ENCODE peak calls at places on chromosome 2, in seven cellular contexts. B, A, Y, S, K, D and T are unnamed samples. For H3K9me3, the result is how much of the 10 kb centered on the place peaks cover.

GRCh38 chr2:54348672-54349071 is 92.6 kb upstream of the TSPYL6 start:
- DNase-seq in B (peak), A (no peak), Y (peak), S (no peak), K (peak), D (no peak), T (no peak)

GRCh38 chr2:207617011-207617671 is 8.1 kb downstream of the METTL21A start:
- DNase-seq in B (no peak), A (no peak), Y (no peak), S (peak), K (peak), D (no peak), T (no peak)

GRCh38 chr2:188306271-188306670 is 14.6 kb downstream of the GULP1 start:
- DNase-seq in B (no peak), A (no peak), Y (no peak), S (no peak), K (no peak), D (no peak), T (no peak)

GRCh38 chr2:38722271-38723115 is 28.7 kb downstream of the SRSF7 start:
- DNase-seq in B (peak), A (no peak), Y (no peak), S (no peak), K (no peak), D (peak), T (no peak)

GRCh38 chr2:205692095-205692494 is 9.8 kb downstream of the NRP2 start:
- DNase-seq in B (no peak), A (no peak), Y (no peak), S (no peak), K (peak), D (no peak), T (no peak)

GRCh38 chr2:184692137-184692734 is 93.9 kb downstream of the ZNF804A start:
- DNase-seq in B (no peak), A (no peak), Y (no peak), S (no peak), K (peak), D (peak), T (no peak)

GRCh38 chr2:191711621-191712020 is 33.7 kb downstream of the NABP1 start:
- DNase-seq in B (no peak), A (no peak), Y (no peak), S (no peak), K (no peak), D (no peak), T (no peak)

GRCh38 chr2:33373986-33374385 is 102.5 kb upstream of the RASGRP3 start:
- DNase-seq in B (no peak), A (no peak), Y (no peak), S (no peak), K (peak), D (no peak), T (no peak)

GRCh38 chr2:117832905-117833613 is 18.6 kb downstream of the DDX18 start:
- DNase-seq in B (peak), A (no peak), Y (no peak), S (no peak), K (peak), D (no peak), T (no peak)

GRCh38 chr2:237297421-237298155 is 116.4 kb downstream of the COL6A3 start:
- DNase-seq in B (no peak), A (no peak), Y (no peak), S (no peak), K (peak), D (no peak), T (no peak)

GRCh38 chr2:173077506-173078177 is 2.0 kb downstream of the MAP3K20 start:
- DNase-seq in B (peak), A (no peak), Y (no peak), S (no peak), K (peak), D (no peak), T (no peak)

GRCh38 chr2:202115385-202116060 is 42.5 kb downstream of the KIAA2012 start:
- DNase-seq in B (no peak), A (no peak), Y (no peak), S (peak), K (peak), D (no peak), T (no peak)

GRCh38 chr2:11406492-11407381 is 59.2 kb downstream of the E2F6 start:
- DNase-seq in B (no peak), A (no peak), Y (no peak), S (peak), K (peak), D (no peak), T (no peak)

GRCh38 chr2:64594563-64594989 is 59.1 kb downstream of the SERTAD2 start:
- DNase-seq in B (no peak), A (no peak), Y (no peak), S (no peak), K (peak), D (no peak), T (no peak)

GRCh38 chr2:141015339-141016047 is 1115.3 kb downstream of the LRP1B start:
- DNase-seq in B (peak), A (no peak), Y (peak), S (no peak), K (peak), D (no peak), T (no peak)

GRCh38 chr2:80326214-80326613 is 21.7 kb upstream of the LRRTM1 start:
- DNase-seq in B (peak), A (no peak), Y (no peak), S (no peak), K (peak), D (peak), T (no peak)

GRCh38 chr2:173354073-173354600 is 535 bp upstream of the CDCA7 start:
- DNase-seq in B (no peak), A (no peak), Y (no peak), S (no peak), K (no peak), D (peak), T (no peak)

GRCh38 chr2:120066708-120067547 is 54.1 kb downstream of the EPB41L5 start:
- DNase-seq in B (peak), A (peak), Y (no peak), S (no peak), K (peak), D (no peak), T (no peak)

GRCh38 chr2:128732976-128733431 is 414.3 kb upstream of the HS6ST1 start:
- DNase-seq in B (no peak), A (no peak), Y (no peak), S (peak), K (peak), D (no peak), T (peak)

DNA sequence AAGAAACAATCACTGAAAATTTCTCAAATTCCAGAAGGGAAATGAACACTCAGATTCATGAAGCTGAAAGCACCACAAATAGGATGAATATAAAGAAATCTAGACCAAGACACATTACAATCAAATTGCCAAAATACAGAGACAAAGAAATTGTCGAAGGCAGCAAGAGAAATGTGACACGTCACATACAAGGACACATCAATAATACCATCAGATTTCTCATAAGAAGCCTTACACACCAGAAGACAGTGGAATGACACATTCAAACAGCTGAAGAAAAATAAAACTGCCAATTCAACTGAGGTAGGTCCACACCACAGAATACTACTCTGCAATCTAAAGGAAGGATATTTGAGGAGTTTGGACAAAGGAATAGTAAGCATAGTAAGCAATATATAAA is 27.4 kb downstream of the SRD5A2 start:
- DNase-seq in B (no peak), A (no peak), Y (no peak), S (no peak), K (no peak), D (no peak), T (no peak)
- H3K9me3 ChIP-seq in B (under half), A (under half), Y (under half), S (under half), K (under half), D (under half), T (under half)

GRCh38 chr2:4951368-4951767 is 740.8 kb upstream of the SOX11 start:
- DNase-seq in B (no peak), A (no peak), Y (no peak), S (no peak), K (no peak), D (no peak), T (no peak)
- H3K9me3 ChIP-seq in B (under half), A (under half), Y (under half), S (under half), K (under half), D (under half), T (under half)

GRCh38 chr2:190136259-190136658 is 73.7 kb upstream of the MSTN start:
- DNase-seq in B (no peak), A (no peak), Y (no peak), S (no peak), K (no peak), D (no peak), T (no peak)
- H3K9me3 ChIP-seq in B (under half), A (under half), Y (under half), S (under half), K (under half), D (under half), T (under half)

DNA sequence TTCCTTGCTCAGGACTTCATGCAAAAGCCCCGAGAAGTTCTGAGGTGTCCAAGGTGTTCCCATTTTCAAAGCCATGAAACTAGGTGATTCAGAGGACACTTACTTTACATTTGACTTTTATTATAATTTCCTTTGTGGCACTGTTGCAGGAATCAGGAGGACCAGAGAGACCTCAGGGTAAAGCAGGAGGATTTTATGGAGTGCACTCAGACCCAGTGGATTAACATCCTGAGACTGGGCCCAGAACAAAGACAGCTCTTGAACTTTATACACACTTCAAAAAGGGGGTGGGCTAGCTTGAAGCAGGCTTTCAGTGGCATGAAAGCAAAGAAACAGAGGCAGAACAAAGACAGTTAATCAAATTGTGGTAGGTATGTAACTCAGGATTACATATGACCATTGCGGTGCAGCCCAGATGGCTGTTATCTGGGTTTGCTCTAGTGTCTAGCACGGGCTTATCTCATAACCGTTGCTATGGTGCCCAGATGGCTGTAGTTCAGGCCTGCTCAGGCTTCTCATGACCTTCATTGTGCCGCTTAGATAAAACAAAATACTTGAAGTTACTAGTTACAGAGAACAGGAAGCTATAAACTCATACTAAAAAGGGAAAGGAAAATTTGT is 39.4 kb downstream of the TMEM182 start:
- DNase-seq in B (no peak), A (no peak), Y (peak), S (no peak), K (peak), D (peak), T (no peak)
- H3K9me3 ChIP-seq in B (under half), A (under half), Y (under half), S (under half), K (under half), D (under half), T (under half)

GRCh38 chr2:51344886-51345285 is 313.0 kb upstream of the NRXN1 start:
- DNase-seq in B (no peak), A (no peak), Y (no peak), S (no peak), K (no peak), D (no peak), T (no peak)
- H3K9me3 ChIP-seq in B (under half), A (under half), Y (under half), S (under half), K (under half), D (under half), T (under half)

GRCh38 chr2:35784777-35785176 is 570.8 kb upstream of the CRIM1 start:
- DNase-seq in B (no peak), A (no peak), Y (no peak), S (no peak), K (no peak), D (no peak), T (no peak)
- H3K9me3 ChIP-seq in B (under half), A (under half), Y (under half), S (under half), K (under half), D (under half), T (under half)

GRCh38 chr2:95220449-95220848 is 13.1 kb downstream of the ZNF892 start:
- DNase-seq in B (no peak), A (no peak), Y (no peak), S (no peak), K (no peak), D (no peak), T (no peak)

DNA sequence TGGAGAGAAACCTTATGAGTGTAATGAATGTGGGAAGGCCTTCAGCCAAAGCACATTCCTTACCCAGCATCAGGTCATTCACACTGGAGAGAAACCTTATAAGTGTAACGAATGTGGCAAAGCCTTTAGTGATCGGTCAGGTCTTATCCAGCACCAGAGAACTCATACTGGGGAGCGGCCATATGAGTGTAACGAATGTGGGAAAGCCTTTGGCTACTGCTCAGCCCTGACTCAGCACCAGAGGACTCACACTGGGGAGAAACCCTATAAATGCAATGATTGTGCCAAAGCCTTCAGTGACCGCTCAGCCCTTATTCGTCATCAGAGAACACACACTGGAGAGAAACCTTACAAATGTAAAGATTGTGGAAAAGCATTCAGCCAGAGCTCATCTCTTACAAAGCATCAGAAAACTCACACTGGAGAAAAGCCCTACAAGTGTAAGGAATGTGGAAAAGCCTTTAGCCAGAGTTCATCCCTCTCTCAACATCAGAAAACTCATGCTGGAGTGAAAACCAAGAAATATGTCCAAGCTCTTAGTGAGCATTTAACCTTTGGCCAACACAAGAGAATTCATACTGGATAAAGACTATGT is 7.8 kb downstream of the ZNF892 start:
- DNase-seq in B (no peak), A (no peak), Y (no peak), S (no peak), K (no peak), D (no peak), T (no peak)
- H3K9me3 ChIP-seq in B (under half), A (under half), Y (half or more), S (under half), K (half or more), D (half or more), T (half or more)